ENCODE peak calls at places on chromosomes 4 and X, in nine cellular contexts. Q is OCI-LY7, W is H9, F is HCT116, K is astrocyte, D is neural progenitor cell, O is IMR-90, C is PC-3, J is endothelial cell of umbilical vein. N is an unnamed sample.

GRCh38 chr4:30722092-30722915 is 2.1 kb downstream of the PCDH7 start:
- DNase-seq in F (no peak), W (no peak), Q (no peak), K (no peak), O (no peak), D (peak), C (no peak), J (peak), N (no peak)

GRCh38 chr4:11542952-11543351 is 114.3 kb upstream of the HS3ST1 start:
- DNase-seq in K (no peak), C (peak), J (no peak), W (no peak), D (no peak), O (no peak), F (peak), Q (no peak), N (no peak)

GRCh38 chrX:39782276-39782675 is 315.5 kb downstream of the BCOR start:
- DNase-seq in D (peak), C (no peak), Q (no peak), W (peak), J (no peak), F (no peak), O (no peak), K (no peak), N (no peak)

GRCh38 chr4:24260922-24261581 is 323.3 kb downstream of the DHX15 start:
- DNase-seq in D (no peak), O (no peak), J (no peak), C (no peak), Q (no peak), F (no peak), K (peak), W (no peak), N (no peak)

GRCh38 chr4:152083348-152083747 is 322.5 kb upstream of the GATB start:
- DNase-seq in J (no peak), W (no peak), O (no peak), Q (no peak), D (no peak), F (no peak), K (no peak), C (no peak), N (no peak)

GRCh38 chrX:2230457-2230856 is 270.3 kb downstream of the DHRSX start:
- DNase-seq in Q (no peak), K (no peak), D (no peak), O (no peak), F (no peak), C (no peak), W (no peak), J (no peak), N (no peak)

GRCh38 chr4:185779520-185779919 is 32.5 kb downstream of the SORBS2 start:
- DNase-seq in C (peak), Q (no peak), W (no peak), O (no peak), F (no peak), D (peak), K (peak), J (peak), N (no peak)

GRCh38 chr4:165563851-165564250 is 185.0 kb downstream of the CPE start:
- DNase-seq in J (no peak), C (peak), F (peak), K (peak), O (no peak), W (no peak), Q (no peak), D (no peak), N (peak)

GRCh38 chr4:16270654-16271328 is 44.5 kb upstream of the TAPT1 start:
- DNase-seq in C (peak), D (peak), F (no peak), Q (peak), W (peak), K (no peak), O (no peak), J (no peak), N (no peak)

GRCh38 chrX:5409106-5409505 is 819.6 kb downstream of the NLGN4X start:
- DNase-seq in K (no peak), W (no peak), Q (no peak), F (no peak), O (no peak), C (no peak), D (no peak), J (no peak), N (no peak)

GRCh38 chr4:76974150-76974549 is 24.6 kb downstream of the SEPTIN11 start:
- DNase-seq in Q (no peak), K (no peak), J (no peak), O (no peak), C (no peak), D (no peak), F (no peak), W (no peak), N (no peak)

GRCh38 chr4:61740950-61741638 is 541.0 kb downstream of the ADGRL3 start:
- DNase-seq in F (no peak), D (peak), C (no peak), Q (no peak), W (no peak), K (no peak), O (no peak), J (no peak), N (no peak)

GRCh38 chr4:65668201-65669007 is 1.9 kb downstream of the EPHA5 start:
- DNase-seq in Q (no peak), D (peak), C (peak), O (no peak), W (peak), K (peak), F (no peak), J (no peak), N (no peak)

GRCh38 chrX:107619836-107620235 is 8.5 kb upstream of the PRPS1 start:
- DNase-seq in Q (no peak), C (peak), W (no peak), D (no peak), F (no peak), O (peak), K (no peak), J (no peak), N (no peak)

GRCh38 chr4:153465583-153465921 is 608 bp upstream of the TMEM131L start:
- DNase-seq in K (no peak), Q (peak), O (peak), W (no peak), D (peak), J (peak), F (peak), C (peak), N (no peak)

GRCh38 chr4:108398836-108399235 is 221.5 kb upstream of the RPL34 start:
- DNase-seq in K (no peak), O (no peak), D (no peak), C (no peak), W (no peak), J (no peak), Q (no peak), F (no peak), N (no peak)

GRCh38 chrX:24860140-24860539 is 155.6 kb downstream of the ARX start:
- DNase-seq in C (no peak), J (peak), Q (no peak), K (no peak), D (no peak), F (no peak), O (peak), W (no peak), N (no peak)

GRCh38 chr4:72767903-72768817 is 199.1 kb upstream of the ADAMTS3 start:
- DNase-seq in D (no peak), Q (no peak), C (peak), W (no peak), F (no peak), O (peak), J (no peak), K (peak), N (no peak)

GRCh38 chr4:140098481-140099132 is 55.4 kb downstream of the MAML3 start:
- DNase-seq in J (peak), K (peak), O (peak), Q (no peak), D (no peak), C (peak), W (no peak), F (peak), N (no peak)

GRCh38 chr4:37793562-37793961 is 32.9 kb upstream of the PGM2 start:
- DNase-seq in F (no peak), C (peak), W (no peak), K (no peak), O (peak), D (peak), J (peak), Q (peak), N (no peak)

GRCh38 chr4:6467600-6467999 is 4.8 kb downstream of the PPP2R2C start:
- DNase-seq in W (peak), C (no peak), Q (no peak), K (no peak), O (no peak), D (no peak), J (no peak), F (no peak), N (no peak)

GRCh38 chr4:2794707-2795557 is 2.0 kb downstream of the SH3BP2 start:
- DNase-seq in J (peak), C (no peak), K (peak), W (no peak), Q (no peak), O (peak), D (peak), F (no peak), N (no peak)

GRCh38 chr4:7194251-7195137 is 2.2 kb downstream of the SORCS2 start:
- DNase-seq in K (no peak), O (no peak), D (peak), J (no peak), F (no peak), Q (peak), W (peak), C (peak), N (no peak)

GRCh38 chrX:119880552-119881437 is 9.2 kb downstream of the NDUFA1 start:
- DNase-seq in W (peak), F (peak), Q (peak), D (peak), O (peak), C (peak), K (peak), J (peak), N (no peak)

GRCh38 chrX:119880076-119880475 is 8.4 kb downstream of the NDUFA1 start:
- DNase-seq in K (no peak), C (no peak), D (no peak), O (no peak), Q (peak), F (no peak), W (no peak), J (no peak), N (no peak)

GRCh38 chrX:119887721-119888425 is 7.8 kb upstream of the AKAP14 start:
- DNase-seq in Q (peak), C (peak), J (peak), K (peak), O (peak), F (peak), W (peak), D (peak), N (no peak)

DNA sequence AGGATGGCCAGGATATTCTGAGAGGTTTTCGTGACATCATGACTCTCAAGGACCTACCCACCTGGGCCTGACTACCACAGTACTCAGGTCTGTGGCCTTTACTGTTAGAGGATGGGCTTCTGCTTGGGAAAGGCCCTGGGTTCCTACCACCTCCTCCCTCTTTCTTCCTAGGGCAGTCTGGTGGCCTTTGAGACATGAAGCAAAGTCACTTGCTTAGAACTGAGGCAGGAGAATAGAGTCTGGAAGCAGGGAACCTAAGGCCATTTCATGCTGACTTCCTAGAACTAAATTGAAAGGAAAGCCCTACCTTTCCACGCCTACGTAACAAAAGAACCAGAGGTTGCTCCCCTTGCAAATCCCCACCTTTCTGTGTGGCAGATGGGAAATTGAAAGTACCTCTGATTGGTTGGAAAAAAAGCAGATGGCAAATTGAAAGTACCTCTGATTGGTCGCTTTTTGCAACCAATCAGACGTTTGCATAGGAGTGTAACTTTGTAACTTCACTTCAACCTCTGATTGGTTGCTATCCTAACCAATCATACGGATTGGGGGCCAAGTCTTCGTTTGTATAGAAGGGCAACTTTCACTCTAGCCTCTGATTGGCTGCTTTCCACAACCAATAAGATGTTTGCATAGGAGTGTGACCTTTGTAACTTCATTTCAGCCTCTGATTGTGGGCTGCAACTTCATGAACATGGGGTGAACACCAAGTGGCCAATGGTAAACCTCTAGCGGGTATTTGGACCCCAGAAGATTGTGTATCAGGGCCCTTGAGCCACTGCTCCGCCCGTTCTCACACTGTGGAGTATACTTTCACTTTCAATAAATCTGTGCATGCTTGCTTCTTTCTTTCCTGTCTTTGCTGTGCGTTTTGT is 9.9 kb upstream of the AKAP14 start:
- DNase-seq in C (peak), D (no peak), Q (peak), J (no peak), K (no peak), O (peak), F (no peak), W (no peak), N (no peak)
- H2AFZ ChIP-seq in C (no peak), D (no peak), Q (no peak), J (no peak), K (no peak), O (peak), F (no peak), W (no peak), N (no peak)

DNA sequence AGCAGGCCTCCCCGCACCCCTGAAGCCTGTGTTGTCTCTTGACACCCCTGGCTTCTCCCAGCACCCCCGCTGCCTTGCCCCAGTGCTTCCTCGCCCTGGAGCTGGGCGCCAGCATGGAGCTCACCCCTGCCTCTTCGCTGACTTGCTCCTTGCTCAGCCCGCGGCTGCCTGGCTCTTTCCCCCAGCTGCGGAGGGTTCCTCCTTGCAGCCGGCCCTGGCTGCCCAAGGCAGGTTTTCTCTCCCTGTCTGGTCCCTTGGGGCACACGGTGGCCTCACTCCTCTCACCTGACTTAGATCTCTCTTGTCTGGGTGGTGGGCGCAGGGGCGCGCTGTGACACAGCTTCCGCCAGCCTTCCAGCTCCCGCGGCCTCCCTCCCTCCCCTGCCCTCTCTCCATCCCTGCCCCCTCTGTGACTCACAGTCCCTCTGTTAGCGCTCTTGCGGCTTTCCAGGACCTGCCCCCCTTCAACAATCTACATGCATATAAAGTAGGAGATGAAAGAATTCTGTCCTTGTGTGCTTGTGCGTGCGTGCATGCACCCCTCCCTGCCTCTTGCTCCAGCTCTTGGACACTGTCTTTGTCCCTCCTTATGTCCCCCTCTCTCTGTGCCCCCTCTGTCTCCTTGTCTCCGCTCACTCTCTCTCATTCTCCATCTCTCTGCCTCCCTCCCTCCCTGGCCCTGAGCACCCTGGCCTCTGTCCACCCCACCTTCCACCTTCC is 2.2 kb downstream of the PLXNB3 start:
- DNase-seq in C (peak), K (peak), F (no peak), O (peak), W (peak), Q (peak), D (peak), J (peak), N (no peak)
- H2AFZ ChIP-seq in C (peak), K (peak), F (no peak), O (peak), W (no peak), Q (no peak), D (no peak), J (peak), N (peak)

DNA sequence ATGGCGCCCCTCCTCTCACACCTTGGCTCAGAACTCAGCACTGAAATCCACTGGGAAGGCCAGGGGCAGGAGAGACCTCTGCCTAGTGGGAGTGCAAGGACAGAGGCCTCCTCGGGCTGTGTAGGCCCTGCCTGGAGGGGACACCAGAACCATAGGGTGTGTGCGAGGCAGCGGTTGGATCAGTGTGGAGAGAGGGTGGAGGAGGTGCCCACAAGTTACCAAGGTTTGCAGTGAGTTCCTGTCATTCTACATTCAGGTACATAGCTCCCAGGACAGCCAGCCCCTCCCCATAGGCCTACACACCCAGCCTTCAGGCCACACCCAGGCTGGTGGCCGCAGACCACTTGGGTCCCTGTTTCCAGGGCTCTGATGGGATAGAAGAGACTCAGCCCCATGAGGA is 19.2 kb upstream of the SPON2 start:
- DNase-seq in O (no peak), W (no peak), J (no peak), D (no peak), C (no peak), K (no peak), F (no peak), Q (no peak), N (no peak)
- H2AFZ ChIP-seq in O (peak), W (no peak), J (no peak), D (no peak), C (no peak), K (peak), F (no peak), Q (no peak), N (no peak)

GRCh38 chr4:97774347-97774989 is 368.8 kb downstream of the STPG2 start:
- DNase-seq in Q (no peak), K (no peak), O (no peak), C (no peak), W (no peak), J (no peak), F (no peak), D (no peak), N (no peak)

GRCh38 chr4:97778174-97778573 is 365.1 kb downstream of the STPG2 start:
- DNase-seq in Q (no peak), D (no peak), W (no peak), J (no peak), F (no peak), K (no peak), C (no peak), O (no peak), N (no peak)
- H2AFZ ChIP-seq in Q (no peak), D (no peak), W (no peak), J (no peak), F (no peak), K (no peak), C (no peak), O (no peak), N (no peak)

DNA sequence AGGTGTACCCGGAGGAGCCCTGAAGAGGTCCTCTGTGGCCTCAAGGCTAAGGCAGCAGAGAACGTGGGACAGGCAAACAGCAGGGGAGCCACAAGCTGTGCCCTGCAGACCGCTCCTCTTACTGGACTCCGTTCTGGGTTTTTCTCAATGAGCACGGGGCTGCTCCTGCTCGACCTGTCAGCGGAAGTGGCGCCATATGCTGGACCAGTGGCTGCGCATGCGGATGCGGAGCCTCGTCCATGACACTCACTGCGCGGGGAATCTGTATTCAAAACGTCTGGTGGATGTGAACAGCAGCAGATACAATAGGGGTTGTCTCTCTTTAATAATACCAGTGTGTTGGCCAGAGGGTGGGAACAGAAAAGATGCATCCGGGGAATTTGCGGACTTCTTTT is 29.5 kb downstream of the REELD1 start:
- DNase-seq in W (no peak), Q (no peak), F (no peak), C (no peak), O (no peak), J (no peak), K (no peak), D (no peak), N (no peak)
- H2AFZ ChIP-seq in W (no peak), Q (no peak), F (no peak), C (no peak), O (no peak), J (no peak), K (no peak), D (peak), N (no peak)

DNA sequence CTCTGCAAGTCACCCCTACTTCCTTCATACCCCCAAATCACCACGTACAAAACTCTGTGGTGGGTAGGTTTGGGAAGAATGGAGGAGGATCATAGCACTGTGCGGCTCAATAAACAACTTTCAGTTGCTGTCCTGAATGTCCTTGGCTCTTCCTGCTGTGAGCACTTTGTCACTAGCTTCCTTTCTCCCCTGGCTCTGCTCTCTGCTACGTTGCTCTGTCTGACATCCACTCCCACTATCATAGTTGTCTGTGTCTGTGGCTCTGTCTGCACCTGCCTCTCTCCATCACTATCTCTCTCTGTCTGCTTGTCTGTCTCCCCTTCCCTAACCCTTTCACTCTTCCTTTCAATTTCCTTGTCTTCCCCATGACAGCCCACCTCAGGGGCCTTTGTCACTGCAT is 21.2 kb upstream of the SMPX start:
- DNase-seq in O (no peak), C (no peak), Q (no peak), D (no peak), K (no peak), W (no peak), J (no peak), F (no peak), N (no peak)
- H2AFZ ChIP-seq in O (no peak), C (no peak), Q (no peak), D (no peak), K (no peak), W (no peak), J (no peak), F (no peak), N (no peak)

GRCh38 chrX:118976599-118977340 is 2.4 kb downstream of the LONRF3 start:
- DNase-seq in Q (peak), C (peak), W (no peak), D (no peak), F (no peak), J (no peak), O (no peak), K (no peak), N (no peak)
- H2AFZ ChIP-seq in Q (no peak), C (no peak), W (no peak), D (no peak), F (no peak), J (no peak), O (no peak), K (no peak), N (no peak)

DNA sequence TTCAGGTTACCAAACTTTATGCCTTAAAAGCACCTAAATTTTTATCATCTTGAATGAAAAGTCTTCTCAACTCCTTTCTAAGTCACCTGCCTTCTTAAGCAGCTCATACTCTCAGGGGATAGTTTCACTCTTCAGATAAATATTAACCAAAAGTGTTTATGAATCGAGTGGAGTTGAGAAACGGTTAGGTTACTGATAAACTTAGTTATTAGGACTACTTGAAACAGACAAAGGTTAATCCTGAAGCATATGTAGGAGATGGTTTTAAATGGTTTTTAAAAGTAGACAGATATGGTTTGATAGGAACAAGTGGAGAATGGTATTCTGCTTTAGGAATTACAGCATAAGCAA is 32.8 kb downstream of the CLDN22 start:
- DNase-seq in Q (no peak), F (no peak), J (no peak), O (no peak), D (no peak), W (no peak), C (no peak), K (no peak), N (no peak)
- H2AFZ ChIP-seq in Q (no peak), F (no peak), J (no peak), O (no peak), D (no peak), W (no peak), C (no peak), K (no peak), N (no peak)

N was measured in keratinocyte.